ENCODE peak calls at places on chromosomes 5 and 9, in ten cellular contexts. L is T-helper 2 cell, M is AG04450, K is HTR-8/SVneo, Q is germinal center, N is ELR, E is T-helper 1 cell, F is left ventricle myocardium inferior, I is mucosa of gallbladder, P is left cardiac atrium. G is an unnamed sample.

GRCh38 chr9:107624216-107624948 is 134.8 kb upstream of the KLF4 start:
- DNase-seq in K (no peak), P (peak), L (no peak), N (peak), E (no peak), I (no peak), M (no peak), F (no peak), Q (no peak), G (no peak)

GRCh38 chr9:125703662-125704061 is 3.3 kb downstream of the MAPKAP1 start:
- DNase-seq in P (no peak), Q (no peak), K (no peak), L (no peak), F (no peak), N (no peak), I (no peak), M (no peak), E (no peak), G (no peak)

GRCh38 chr5:171908638-171909037 is 97.8 kb downstream of the FBXW11 start:
- DNase-seq in I (no peak), E (no peak), K (no peak), L (no peak), Q (no peak), M (no peak), F (no peak), P (no peak), N (no peak), G (no peak)

GRCh38 chr5:88438006-88438405 is 169.4 kb upstream of the TMEM161B start:
- DNase-seq in K (peak), I (no peak), P (no peak), L (no peak), F (no peak), M (no peak), Q (no peak), E (no peak), N (peak), G (no peak)

GRCh38 chr5:144141581-144141980 is 28.9 kb downstream of the YIPF5 start:
- DNase-seq in L (no peak), K (no peak), M (no peak), N (no peak), I (no peak), Q (no peak), E (no peak), P (no peak), F (no peak), G (no peak)

GRCh38 chr5:124628721-124629596 is 117.5 kb downstream of the ZNF608 start:
- DNase-seq in Q (no peak), K (peak), F (no peak), E (no peak), L (no peak), M (peak), P (peak), N (peak), I (peak), G (no peak)

GRCh38 chr9:19049872-19050636 is 827 bp downstream of the RRAGA start:
- DNase-seq in L (peak), F (no peak), P (no peak), M (no peak), K (no peak), E (no peak), N (peak), I (no peak), Q (peak), G (no peak)

GRCh38 chr9:133943036-133943780 is 48.9 kb downstream of the VAV2 start:
- DNase-seq in I (no peak), P (peak), F (peak), Q (no peak), M (no peak), K (no peak), E (no peak), N (no peak), L (no peak), G (no peak)

GRCh38 chr5:88883059-88883565 is at the start of gene MEF2C:
- DNase-seq in N (peak), L (peak), Q (peak), E (no peak), F (peak), I (peak), K (no peak), M (peak), P (peak), G (no peak)

GRCh38 chr5:167853421-167853820 is 438.0 kb upstream of the WWC1 start:
- DNase-seq in M (peak), K (no peak), P (no peak), F (no peak), N (no peak), I (no peak), E (no peak), L (no peak), Q (no peak), G (no peak)

GRCh38 chr5:146731909-146732659 is 146.5 kb downstream of the PPP2R2B start:
- DNase-seq in F (no peak), M (peak), Q (no peak), I (no peak), P (no peak), L (no peak), N (peak), K (peak), E (no peak), G (no peak)

GRCh38 chr9:131630206-131630831 is 85.0 kb downstream of the PRRT1B start:
- DNase-seq in N (no peak), K (no peak), F (no peak), Q (peak), L (no peak), M (no peak), I (no peak), P (no peak), E (no peak), G (no peak)

GRCh38 chr5:171840701-171841522 is 55.3 kb downstream of the SMIM23 start:
- DNase-seq in Q (no peak), P (no peak), N (no peak), I (no peak), K (no peak), E (no peak), L (no peak), F (no peak), M (no peak), G (no peak)

GRCh38 chr9:127770905-127771569 is 7.4 kb downstream of the SH2D3C start:
- DNase-seq in M (peak), Q (peak), N (peak), P (peak), L (peak), I (peak), F (peak), K (peak), E (peak), G (peak)

GRCh38 chr5:150302301-150303069 is at the start of gene ARSI:
- DNase-seq in K (peak), Q (no peak), E (no peak), M (peak), P (peak), N (peak), I (peak), F (peak), L (no peak), G (no peak)

GRCh38 chr5:175894805-175895204 is 23.4 kb downstream of the CPLX2 start:
- DNase-seq in I (no peak), E (no peak), Q (no peak), M (no peak), K (no peak), N (no peak), P (no peak), L (no peak), F (no peak), G (no peak)

GRCh38 chr5:172107606-172108005 is 80.4 kb downstream of the STK10 start:
- DNase-seq in K (peak), P (no peak), I (no peak), Q (no peak), F (no peak), E (no peak), L (no peak), M (peak), N (peak), G (no peak)

GRCh38 chr9:37126214-37126788 is 5.9 kb downstream of the ZCCHC7 start:
- DNase-seq in N (no peak), M (no peak), E (no peak), F (no peak), P (no peak), K (no peak), I (no peak), Q (no peak), L (peak), G (no peak)

GRCh38 chr9:79012561-79012960 is 559.2 kb upstream of the TLE4 start:
- DNase-seq in I (no peak), E (no peak), K (no peak), L (no peak), M (no peak), Q (no peak), P (no peak), N (peak), F (no peak), G (no peak)

GRCh38 chr9:137190315-137190853 is 1.9 kb downstream of the SSNA1 start:
- DNase-seq in P (no peak), M (no peak), F (no peak), L (no peak), I (no peak), N (no peak), K (no peak), E (no peak), Q (no peak), G (no peak)

GRCh38 chr9:133901184-133901835 is 90.8 kb downstream of the VAV2 start:
- DNase-seq in F (no peak), Q (no peak), I (no peak), L (no peak), P (no peak), N (no peak), E (no peak), M (no peak), K (no peak), G (no peak)

GRCh38 chr5:38871790-38872551 is 26.2 kb downstream of the OSMR start:
- DNase-seq in M (peak), K (peak), E (no peak), I (no peak), F (no peak), Q (no peak), P (no peak), L (no peak), N (peak), G (no peak)

GRCh38 chr5:36374275-36374862 is 72.7 kb upstream of the RANBP3L start:
- DNase-seq in P (no peak), F (no peak), I (no peak), M (peak), Q (no peak), E (no peak), N (peak), L (no peak), K (peak), G (no peak)

GRCh38 chr5:55227738-55228430 is 769 bp upstream of the MCIDAS start:
- DNase-seq in L (no peak), K (no peak), P (no peak), Q (no peak), I (no peak), N (no peak), M (no peak), F (no peak), E (no peak), G (no peak)

GRCh38 chr5:116614603-116614920 is 39.9 kb upstream of the SEMA6A start:
- DNase-seq in L (no peak), P (no peak), I (no peak), K (no peak), M (no peak), Q (no peak), E (no peak), F (no peak), N (no peak), G (no peak)

GRCh38 chr9:15541862-15542261 is 11.0 kb upstream of the CCDC171 start:
- DNase-seq in E (no peak), Q (peak), F (no peak), L (no peak), M (no peak), P (no peak), K (no peak), I (no peak), N (no peak), G (no peak)

GRCh38 chr9:133453651-133454050 is 6.1 kb upstream of the CACFD1 start:
- DNase-seq in P (no peak), M (no peak), Q (no peak), F (no peak), I (no peak), K (no peak), L (no peak), E (no peak), N (no peak), G (no peak)

GRCh38 chr5:174418809-174419522 is 305.4 kb upstream of the MSX2 start:
- DNase-seq in Q (no peak), I (no peak), E (no peak), M (no peak), L (peak), F (no peak), K (no peak), N (peak), P (no peak), G (no peak)

GRCh38 chr5:179904463-179905143 is 3.1 kb downstream of the TBC1D9B start:
- DNase-seq in I (no peak), M (no peak), F (no peak), E (no peak), L (no peak), Q (no peak), N (no peak), P (no peak), K (no peak), G (no peak)

GRCh38 chr5:102433473-102433872 is 65.3 kb downstream of the SLCO6A1 start:
- DNase-seq in N (no peak), M (no peak), E (no peak), P (no peak), Q (no peak), L (no peak), F (no peak), K (no peak), I (no peak), G (no peak)

GRCh38 chr9:17005085-17005484 is 129.8 kb upstream of the CNTLN start:
- DNase-seq in I (peak), M (peak), K (no peak), N (peak), Q (no peak), L (no peak), P (peak), E (no peak), F (peak), G (no peak)

GRCh38 chr9:103068666-103069207 is 73.6 kb downstream of the CYLC2 start:
- DNase-seq in F (no peak), N (peak), Q (no peak), I (no peak), P (no peak), M (no peak), E (no peak), K (no peak), L (no peak), G (no peak)

GRCh38 chr9:129319938-129320481 is 141.9 kb upstream of the IER5L start:
- DNase-seq in K (no peak), N (no peak), M (no peak), P (no peak), L (no peak), F (no peak), I (no peak), E (no peak), Q (no peak), G (no peak)

GRCh38 chr9:99076483-99077171 is 28.3 kb upstream of the TGFBR1 start:
- DNase-seq in I (peak), Q (peak), E (no peak), M (no peak), K (no peak), P (no peak), F (no peak), L (peak), N (no peak), G (peak)